ENCODE peak calls at places on chromosomes 1 and 21, in four cellular contexts. F is HepG2, Y is GM12892, R is K562. E is an unnamed sample.

GRCh38 chr1:223228931-223229528 is 86.0 kb upstream of the TLR5 start:
- DNase-seq in F (no peak), Y (no peak), R (no peak), E (no peak)

GRCh38 chr1:198726455-198726854 is 87.6 kb downstream of the PTPRC start:
- DNase-seq in F (no peak), R (no peak), Y (no peak), E (no peak)

GRCh38 chr1:94858276-94858675 is 38.1 kb downstream of the SLC44A3 start:
- DNase-seq in F (no peak), Y (no peak), R (no peak), E (no peak)

GRCh38 chr1:246058478-246058877 is 448.6 kb downstream of the SMYD3 start:
- DNase-seq in R (no peak), Y (no peak), F (no peak), E (no peak)

GRCh38 chr1:231312389-231312788 is 25.3 kb downstream of the EXOC8 start:
- DNase-seq in Y (no peak), F (no peak), R (no peak), E (no peak)

GRCh38 chr1:42379794-42380616 is 587 bp upstream of the RIMKLA start:
- DNase-seq in R (peak; percentile 29), F (peak; percentile 15), Y (peak; percentile 45), E (peak; percentile 30)

GRCh38 chr1:228274452-228275153 is 66.8 kb downstream of the OBSCN start:
- DNase-seq in Y (no peak), R (no peak), F (no peak), E (no peak)

GRCh38 chr1:89873757-89874156 is 52.9 kb downstream of the LRRC8D start:
- DNase-seq in R (no peak), Y (no peak), F (no peak), E (no peak)

GRCh38 chr1:11784993-11785769 is 20.6 kb downstream of the MTHFR start:
- DNase-seq in Y (peak; percentile 74), R (peak; percentile 93), F (peak; percentile 64), E (peak; percentile 77)

GRCh38 chr1:39992229-39992628 is 37.3 kb downstream of the MFSD2A start:
- DNase-seq in F (no peak), Y (no peak), R (no peak), E (no peak)

GRCh38 chr1:150477733-150478132 is 9.5 kb upstream of the TARS2 start:
- DNase-seq in F (no peak), R (peak; percentile 42), Y (no peak), E (no peak)

GRCh38 chr1:182889997-182890396 is 50.9 kb downstream of the DHX9 start:
- DNase-seq in R (peak; percentile 16), Y (no peak), F (no peak), E (no peak)

GRCh38 chr1:228006793-228007053 is at the start of gene WNT3A:
- DNase-seq in R (no peak), F (no peak), Y (no peak), E (no peak)

GRCh38 chr21:38773108-38774061 is 32.3 kb upstream of the ETS2 start:
- DNase-seq in Y (no peak), F (peak; percentile 34), R (no peak), E (no peak)

GRCh38 chr21:31294691-31295090 is 49.4 kb downstream of the TIAM1 start:
- DNase-seq in Y (no peak), R (no peak), F (no peak), E (no peak)

GRCh38 chr1:204623894-204624361 is 61.6 kb downstream of the LRRN2 start:
- DNase-seq in R (peak; percentile 71), Y (no peak), F (peak; percentile 36), E (peak; percentile 38)

GRCh38 chr1:30809514-30810263 is 52.1 kb upstream of the LAPTM5 start:
- DNase-seq in Y (no peak), R (peak; percentile 84), F (no peak), E (no peak)

GRCh38 chr1:47788761-47789160 is 208.4 kb downstream of the TRABD2B start:
- DNase-seq in F (no peak), R (no peak), Y (no peak), E (no peak)

GRCh38 chr1:155295183-155295941 is 5.9 kb downstream of the PKLR start:
- DNase-seq in F (no peak), Y (no peak), R (no peak), E (no peak)

GRCh38 chr1:29711582-29712274 is 475.4 kb downstream of the PTPRU start:
- DNase-seq in Y (no peak), R (no peak), F (no peak), E (no peak)

GRCh38 chr1:152168535-152168868 is 9.5 kb upstream of the RPTN start:
- DNase-seq in F (no peak), R (no peak), Y (no peak), E (no peak)

GRCh38 chr1:181390350-181391080 is 92.8 kb upstream of the CACNA1E start:
- DNase-seq in F (no peak), R (no peak), Y (no peak), E (no peak)

GRCh38 chr1:152444045-152444444 is 30.0 kb upstream of the CRNN start:
- DNase-seq in R (no peak), Y (no peak), F (no peak), E (no peak)

GRCh38 chr1:223331929-223332328 is 32.0 kb downstream of the SUSD4 start:
- DNase-seq in Y (no peak), F (no peak), R (no peak), E (no peak)

GRCh38 chr1:110779617-110780016 is 93.3 kb upstream of the CD53 start:
- DNase-seq in Y (no peak), R (no peak), F (no peak), E (no peak)

GRCh38 chr1:162253790-162254189 is 122.9 kb downstream of the SPATA46 start:
- DNase-seq in Y (no peak), R (no peak), F (no peak), E (no peak)

GRCh38 chr1:159008744-159009188 is 941 bp upstream of the IFI16 start:
- DNase-seq in F (no peak), R (no peak), Y (no peak), E (peak; percentile 6)

GRCh38 chr1:57019240-57019805 is 53.5 kb upstream of the C8B start:
- DNase-seq in R (no peak), Y (no peak), F (no peak), E (no peak)

GRCh38 chr1:197171531-197171930 is 25.1 kb upstream of the ASPM start:
- DNase-seq in Y (no peak), R (no peak), F (no peak), E (no peak)

DNA sequence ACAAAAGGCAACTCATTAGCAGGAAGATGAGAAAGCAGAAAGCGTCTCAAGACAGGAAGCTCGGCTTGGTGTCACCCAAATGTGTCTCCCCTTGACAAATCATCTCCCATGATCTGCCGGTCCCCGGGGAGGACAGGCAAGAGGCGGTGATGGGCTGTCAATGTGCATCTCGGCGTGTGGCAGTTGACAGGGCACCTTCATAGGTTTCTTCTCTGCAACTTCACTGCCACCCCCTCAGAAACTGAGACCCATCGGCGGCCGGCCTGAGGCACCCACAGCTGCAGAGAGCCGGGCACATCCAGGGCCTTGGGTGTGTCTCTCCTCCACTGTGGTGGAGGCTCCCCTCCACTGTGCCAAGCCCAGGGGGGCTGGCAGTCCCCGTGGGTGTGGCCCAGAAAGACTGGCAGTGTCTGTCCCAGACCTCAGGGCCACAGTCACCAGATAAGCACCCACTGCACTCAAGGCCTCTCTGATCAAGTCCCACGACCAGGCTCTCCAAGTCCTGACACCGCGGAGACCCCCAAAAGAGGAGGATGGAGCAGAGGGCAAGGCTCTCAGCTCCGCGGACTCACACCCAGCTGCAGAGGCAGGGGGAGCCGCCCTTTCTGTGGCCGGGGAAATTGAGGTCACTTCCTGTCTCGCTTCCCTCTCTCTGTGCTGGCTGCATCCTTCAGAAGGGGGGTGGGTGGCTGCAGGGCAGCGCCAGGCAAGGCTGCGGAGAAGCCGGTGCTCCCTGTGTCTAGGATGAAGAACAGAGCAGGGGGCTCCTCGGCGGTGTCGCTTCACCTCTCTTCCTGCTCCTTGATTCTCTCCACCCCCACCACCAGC is 39.6 kb upstream of the LBR start:
- DNase-seq in F (no peak), Y (peak; percentile 78), R (peak; percentile 42), E (peak; percentile 81)
- TF ChIP-seq POLR2AphosphoS5 in F (no peak), Y (peak; percentile 89), R (no peak), E (peak; percentile 93)

GRCh38 chr1:201649776-201650607 is 111.1 kb downstream of the NAV1 start:
- DNase-seq in Y (no peak), F (no peak), R (peak; percentile 86), E (no peak)
- TF ChIP-seq POLR2A in Y (no peak), F (no peak), R (no peak), E (no peak)

GRCh38 chr1:169604781-169605560 is 18.7 kb upstream of the F5 start:
- DNase-seq in Y (no peak), R (no peak), F (no peak), E (no peak)
- TF ChIP-seq TAF1 in Y (no peak), R (no peak), F (no peak), E (no peak)

GRCh38 chr1:24540906-24541710 is 14.8 kb upstream of the NCMAP start:
- DNase-seq in F (peak; percentile 91), R (peak; percentile 16), Y (no peak), E (no peak)
- TF ChIP-seq POLR2AphosphoS5 in F (no peak), R (no peak), Y (no peak), E (no peak)

E was measured in GM12891.